ENCODE peak calls at places on chromosomes 11 and 22, in nine cellular contexts. One of them, this sample, is unnamed.

GRCh38 chr22:40183029-40183581 is 5.4 kb downstream of the TNRC6B start:
- DNase-seq in NCI-H510A: no peak
- DNase-seq in CD8-positive, alpha-beta memory T cell: peak; percentile 33
- DNase-seq in stimulated activated CD8-positive, alpha-beta memory T cell treated with anti-CD3 and anti-CD28 coated beads, Interleukin-7, amount 100 ng/mL, for 48 hours: no peak
- DNase-seq in right lobe of liver: no peak
- DNase-seq in T-helper 2 cell: no peak
- DNase-seq in NCI-H1048: no peak
- DNase-seq in NCI-H1092: no peak
- DNase-seq in A549: no peak
- DNase-seq in this sample: no peak

GRCh38 chr22:46262449-46263207 is 515 bp downstream of the PKDREJ start:
- DNase-seq in NCI-H1092: no peak
- DNase-seq in stimulated activated CD8-positive, alpha-beta memory T cell treated with anti-CD3 and anti-CD28 coated beads, Interleukin-7, amount 100 ng/mL, for 48 hours: peak; percentile 32
- DNase-seq in CD8-positive, alpha-beta memory T cell: no peak
- DNase-seq in T-helper 2 cell: no peak
- DNase-seq in right lobe of liver: no peak
- DNase-seq in NCI-H1048: no peak
- DNase-seq in NCI-H510A: peak; percentile 21
- DNase-seq in A549: no peak
- DNase-seq in this sample: no peak

GRCh38 chr11:35256296-35256695 is 117.3 kb downstream of the CD44 start:
- DNase-seq in right lobe of liver: no peak
- DNase-seq in stimulated activated CD8-positive, alpha-beta memory T cell treated with anti-CD3 and anti-CD28 coated beads, Interleukin-7, amount 100 ng/mL, for 48 hours: no peak
- DNase-seq in CD8-positive, alpha-beta memory T cell: no peak
- DNase-seq in NCI-H510A: no peak
- DNase-seq in NCI-H1092: no peak
- DNase-seq in A549: no peak
- DNase-seq in NCI-H1048: no peak
- DNase-seq in T-helper 2 cell: no peak
- DNase-seq in this sample: no peak

GRCh38 chr22:17972385-17973181 is 51.8 kb downstream of the MICAL3 start:
- DNase-seq in right lobe of liver: no peak
- DNase-seq in T-helper 2 cell: no peak
- DNase-seq in NCI-H1048: no peak
- DNase-seq in stimulated activated CD8-positive, alpha-beta memory T cell treated with anti-CD3 and anti-CD28 coated beads, Interleukin-7, amount 100 ng/mL, for 48 hours: no peak
- DNase-seq in CD8-positive, alpha-beta memory T cell: no peak
- DNase-seq in NCI-H1092: no peak
- DNase-seq in NCI-H510A: no peak
- DNase-seq in A549: peak; percentile 16
- DNase-seq in this sample: no peak

GRCh38 chr22:39900306-39901227 is at the start of gene GRAP2:
- DNase-seq in T-helper 2 cell: no peak
- DNase-seq in NCI-H510A: no peak
- DNase-seq in NCI-H1092: no peak
- DNase-seq in stimulated activated CD8-positive, alpha-beta memory T cell treated with anti-CD3 and anti-CD28 coated beads, Interleukin-7, amount 100 ng/mL, for 48 hours: no peak
- DNase-seq in NCI-H1048: no peak
- DNase-seq in CD8-positive, alpha-beta memory T cell: peak; percentile 88
- DNase-seq in right lobe of liver: no peak
- DNase-seq in A549: no peak
- DNase-seq in this sample: no peak

GRCh38 chr11:73866095-73866579 is 10.5 kb downstream of the COA4 start:
- DNase-seq in right lobe of liver: no peak
- DNase-seq in NCI-H510A: no peak
- DNase-seq in CD8-positive, alpha-beta memory T cell: no peak
- DNase-seq in NCI-H1092: no peak
- DNase-seq in NCI-H1048: no peak
- DNase-seq in A549: no peak
- DNase-seq in T-helper 2 cell: no peak
- DNase-seq in stimulated activated CD8-positive, alpha-beta memory T cell treated with anti-CD3 and anti-CD28 coated beads, Interleukin-7, amount 100 ng/mL, for 48 hours: no peak
- DNase-seq in this sample: no peak

GRCh38 chr22:25626146-25626992 is 61.9 kb downstream of the GRK3 start:
- DNase-seq in CD8-positive, alpha-beta memory T cell: no peak
- DNase-seq in NCI-H510A: no peak
- DNase-seq in A549: no peak
- DNase-seq in NCI-H1048: no peak
- DNase-seq in right lobe of liver: no peak
- DNase-seq in stimulated activated CD8-positive, alpha-beta memory T cell treated with anti-CD3 and anti-CD28 coated beads, Interleukin-7, amount 100 ng/mL, for 48 hours: no peak
- DNase-seq in NCI-H1092: no peak
- DNase-seq in T-helper 2 cell: no peak
- DNase-seq in this sample: no peak

GRCh38 chr11:74710291-74710938 is 20.8 kb downstream of the CHRDL2 start:
- DNase-seq in stimulated activated CD8-positive, alpha-beta memory T cell treated with anti-CD3 and anti-CD28 coated beads, Interleukin-7, amount 100 ng/mL, for 48 hours: no peak
- DNase-seq in NCI-H1092: no peak
- DNase-seq in NCI-H1048: no peak
- DNase-seq in NCI-H510A: no peak
- DNase-seq in T-helper 2 cell: no peak
- DNase-seq in A549: no peak
- DNase-seq in right lobe of liver: no peak
- DNase-seq in CD8-positive, alpha-beta memory T cell: no peak
- DNase-seq in this sample: no peak

GRCh38 chr11:92556435-92556834 is 331.8 kb downstream of the FAT3 start:
- DNase-seq in A549: no peak
- DNase-seq in right lobe of liver: no peak
- DNase-seq in T-helper 2 cell: no peak
- DNase-seq in stimulated activated CD8-positive, alpha-beta memory T cell treated with anti-CD3 and anti-CD28 coated beads, Interleukin-7, amount 100 ng/mL, for 48 hours: no peak
- DNase-seq in NCI-H1048: no peak
- DNase-seq in NCI-H510A: no peak
- DNase-seq in CD8-positive, alpha-beta memory T cell: no peak
- DNase-seq in NCI-H1092: no peak
- DNase-seq in this sample: no peak

GRCh38 chr11:20020198-20020597 is 140.1 kb downstream of the DBX1 start:
- DNase-seq in stimulated activated CD8-positive, alpha-beta memory T cell treated with anti-CD3 and anti-CD28 coated beads, Interleukin-7, amount 100 ng/mL, for 48 hours: no peak
- DNase-seq in CD8-positive, alpha-beta memory T cell: no peak
- DNase-seq in NCI-H1092: no peak
- DNase-seq in T-helper 2 cell: no peak
- DNase-seq in NCI-H510A: no peak
- DNase-seq in A549: no peak
- DNase-seq in right lobe of liver: peak; percentile 68
- DNase-seq in NCI-H1048: no peak
- DNase-seq in this sample: no peak

GRCh38 chr11:44095506-44096359 is at the start of gene EXT2:
- DNase-seq in NCI-H1092: peak; percentile 74
- DNase-seq in stimulated activated CD8-positive, alpha-beta memory T cell treated with anti-CD3 and anti-CD28 coated beads, Interleukin-7, amount 100 ng/mL, for 48 hours: peak; percentile 75
- DNase-seq in T-helper 2 cell: peak; percentile 77
- DNase-seq in NCI-H1048: peak; percentile 52
- DNase-seq in right lobe of liver: peak; percentile 93
- DNase-seq in CD8-positive, alpha-beta memory T cell: peak; percentile 80
- DNase-seq in A549: peak; percentile 92
- DNase-seq in NCI-H510A: peak; percentile 51
- DNase-seq in this sample: peak; percentile 77

GRCh38 chr11:73974611-73975478 is 7.8 kb downstream of the UCP2 start:
- DNase-seq in NCI-H1092: no peak
- DNase-seq in NCI-H510A: no peak
- DNase-seq in CD8-positive, alpha-beta memory T cell: no peak
- DNase-seq in stimulated activated CD8-positive, alpha-beta memory T cell treated with anti-CD3 and anti-CD28 coated beads, Interleukin-7, amount 100 ng/mL, for 48 hours: no peak
- DNase-seq in NCI-H1048: no peak
- DNase-seq in right lobe of liver: no peak
- DNase-seq in A549: no peak
- DNase-seq in T-helper 2 cell: no peak
- DNase-seq in this sample: no peak

GRCh38 chr11:127458561-127458960 is 458.0 kb upstream of the KIRREL3 start:
- DNase-seq in T-helper 2 cell: no peak
- DNase-seq in NCI-H1048: no peak
- DNase-seq in NCI-H510A: no peak
- DNase-seq in right lobe of liver: no peak
- DNase-seq in A549: no peak
- DNase-seq in stimulated activated CD8-positive, alpha-beta memory T cell treated with anti-CD3 and anti-CD28 coated beads, Interleukin-7, amount 100 ng/mL, for 48 hours: no peak
- DNase-seq in CD8-positive, alpha-beta memory T cell: no peak
- DNase-seq in NCI-H1092: no peak
- DNase-seq in this sample: no peak

GRCh38 chr11:59841514-59841913 is 3.8 kb downstream of the CBLIF start:
- DNase-seq in A549: no peak
- DNase-seq in NCI-H510A: no peak
- DNase-seq in NCI-H1092: no peak
- DNase-seq in NCI-H1048: no peak
- DNase-seq in T-helper 2 cell: no peak
- DNase-seq in stimulated activated CD8-positive, alpha-beta memory T cell treated with anti-CD3 and anti-CD28 coated beads, Interleukin-7, amount 100 ng/mL, for 48 hours: no peak
- DNase-seq in right lobe of liver: no peak
- DNase-seq in CD8-positive, alpha-beta memory T cell: no peak
- DNase-seq in this sample: no peak

GRCh38 chr11:91846002-91846401 is 378.6 kb upstream of the FAT3 start:
- DNase-seq in NCI-H510A: no peak
- DNase-seq in A549: no peak
- DNase-seq in stimulated activated CD8-positive, alpha-beta memory T cell treated with anti-CD3 and anti-CD28 coated beads, Interleukin-7, amount 100 ng/mL, for 48 hours: no peak
- DNase-seq in CD8-positive, alpha-beta memory T cell: no peak
- DNase-seq in NCI-H1048: no peak
- DNase-seq in T-helper 2 cell: no peak
- DNase-seq in right lobe of liver: no peak
- DNase-seq in NCI-H1092: no peak
- DNase-seq in this sample: no peak

GRCh38 chr11:128908391-128909246 is 17.5 kb downstream of the KCNJ5 start:
- DNase-seq in NCI-H1092: no peak
- DNase-seq in T-helper 2 cell: no peak
- DNase-seq in CD8-positive, alpha-beta memory T cell: no peak
- DNase-seq in stimulated activated CD8-positive, alpha-beta memory T cell treated with anti-CD3 and anti-CD28 coated beads, Interleukin-7, amount 100 ng/mL, for 48 hours: no peak
- DNase-seq in NCI-H1048: no peak
- DNase-seq in right lobe of liver: no peak
- DNase-seq in A549: peak; percentile 27
- DNase-seq in NCI-H510A: no peak
- DNase-seq in this sample: no peak

GRCh38 chr11:71447791-71448256 is 369 bp downstream of the DHCR7 start:
- DNase-seq in T-helper 2 cell: peak; percentile 23
- DNase-seq in right lobe of liver: no peak
- DNase-seq in CD8-positive, alpha-beta memory T cell: no peak
- DNase-seq in A549: peak; percentile 33
- DNase-seq in NCI-H1048: no peak
- DNase-seq in NCI-H1092: peak; percentile 52
- DNase-seq in NCI-H510A: peak; percentile 9
- DNase-seq in stimulated activated CD8-positive, alpha-beta memory T cell treated with anti-CD3 and anti-CD28 coated beads, Interleukin-7, amount 100 ng/mL, for 48 hours: no peak
- DNase-seq in this sample: no peak

GRCh38 chr11:30567148-30567547 is 19.0 kb downstream of the MPPED2 start:
- DNase-seq in T-helper 2 cell: no peak
- DNase-seq in NCI-H1048: no peak
- DNase-seq in A549: no peak
- DNase-seq in right lobe of liver: no peak
- DNase-seq in NCI-H1092: no peak
- DNase-seq in NCI-H510A: no peak
- DNase-seq in stimulated activated CD8-positive, alpha-beta memory T cell treated with anti-CD3 and anti-CD28 coated beads, Interleukin-7, amount 100 ng/mL, for 48 hours: no peak
- DNase-seq in CD8-positive, alpha-beta memory T cell: no peak
- DNase-seq in this sample: no peak

GRCh38 chr11:66020618-66021357 is 5.5 kb downstream of the CATSPER1 start:
- DNase-seq in NCI-H1092: no peak
- DNase-seq in right lobe of liver: no peak
- DNase-seq in A549: peak; percentile 64
- DNase-seq in stimulated activated CD8-positive, alpha-beta memory T cell treated with anti-CD3 and anti-CD28 coated beads, Interleukin-7, amount 100 ng/mL, for 48 hours: peak; percentile 32
- DNase-seq in NCI-H510A: no peak
- DNase-seq in T-helper 2 cell: no peak
- DNase-seq in NCI-H1048: no peak
- DNase-seq in CD8-positive, alpha-beta memory T cell: no peak
- DNase-seq in this sample: no peak